ENCODE peak calls at places on chromosomes 11 and 22, in ten cellular contexts. One of them, this sample, is unnamed.

GRCh38 chr11:111843659-111844058 is 27.7 kb downstream of the ALG9 start:
- ATAC-seq in activated T-cell treated with anti-CD3 and anti-CD28 coated beads, Interleukin-2, amount 50 U/mL, for 72 hours: no peak
- ATAC-seq in CD4-positive, CD25-positive, alpha-beta regulatory T cell: no peak
- ATAC-seq in B cell: no peak
- ATAC-seq in activated CD8-positive, alpha-beta memory T cell treated with anti-CD3 and anti-CD28 coated beads, Interleukin-2, amount 10 ng/mL, durations not matched to agents 7 days and 5 days: no peak
- ATAC-seq in activated CD8-positive, alpha-beta T cell treated with anti-CD3 and anti-CD28 coated beads, Interleukin-2, amount 10 ng/mL, durations not matched to agents 7 days and 5 days: no peak
- ATAC-seq in heart left ventricle: no peak
- ATAC-seq in omental fat pad: no peak
- ATAC-seq in body of pancreas: no peak
- ATAC-seq in DND-41: no peak
- ATAC-seq in this sample: no peak

GRCh38 chr11:62579252-62579651 is 5.6 kb upstream of the EEF1G start:
- ATAC-seq in activated T-cell treated with anti-CD3 and anti-CD28 coated beads, Interleukin-2, amount 50 U/mL, for 72 hours: no peak
- ATAC-seq in CD4-positive, CD25-positive, alpha-beta regulatory T cell: no peak
- ATAC-seq in B cell: no peak
- ATAC-seq in activated CD8-positive, alpha-beta memory T cell treated with anti-CD3 and anti-CD28 coated beads, Interleukin-2, amount 10 ng/mL, durations not matched to agents 7 days and 5 days: no peak
- ATAC-seq in activated CD8-positive, alpha-beta T cell treated with anti-CD3 and anti-CD28 coated beads, Interleukin-2, amount 10 ng/mL, durations not matched to agents 7 days and 5 days: no peak
- ATAC-seq in heart left ventricle: no peak
- ATAC-seq in omental fat pad: no peak
- ATAC-seq in body of pancreas: no peak
- ATAC-seq in DND-41: no peak
- ATAC-seq in this sample: no peak

GRCh38 chr11:116733386-116733755 is 39.4 kb downstream of the BUD13 start:
- ATAC-seq in activated T-cell treated with anti-CD3 and anti-CD28 coated beads, Interleukin-2, amount 50 U/mL, for 72 hours: no peak
- ATAC-seq in CD4-positive, CD25-positive, alpha-beta regulatory T cell: no peak
- ATAC-seq in B cell: no peak
- ATAC-seq in activated CD8-positive, alpha-beta memory T cell treated with anti-CD3 and anti-CD28 coated beads, Interleukin-2, amount 10 ng/mL, durations not matched to agents 7 days and 5 days: no peak
- ATAC-seq in activated CD8-positive, alpha-beta T cell treated with anti-CD3 and anti-CD28 coated beads, Interleukin-2, amount 10 ng/mL, durations not matched to agents 7 days and 5 days: no peak
- ATAC-seq in heart left ventricle: no peak
- ATAC-seq in omental fat pad: no peak
- ATAC-seq in body of pancreas: no peak
- ATAC-seq in DND-41: no peak
- ATAC-seq in this sample: peak

GRCh38 chr11:18075444-18075843 is 29.4 kb upstream of the TPH1 start:
- ATAC-seq in activated T-cell treated with anti-CD3 and anti-CD28 coated beads, Interleukin-2, amount 50 U/mL, for 72 hours: no peak
- ATAC-seq in CD4-positive, CD25-positive, alpha-beta regulatory T cell: no peak
- ATAC-seq in B cell: no peak
- ATAC-seq in activated CD8-positive, alpha-beta memory T cell treated with anti-CD3 and anti-CD28 coated beads, Interleukin-2, amount 10 ng/mL, durations not matched to agents 7 days and 5 days: no peak
- ATAC-seq in activated CD8-positive, alpha-beta T cell treated with anti-CD3 and anti-CD28 coated beads, Interleukin-2, amount 10 ng/mL, durations not matched to agents 7 days and 5 days: no peak
- ATAC-seq in heart left ventricle: no peak
- ATAC-seq in omental fat pad: no peak
- ATAC-seq in body of pancreas: no peak
- ATAC-seq in DND-41: no peak
- ATAC-seq in this sample: no peak

GRCh38 chr11:123157995-123158394 is 37.1 kb downstream of the CLMP start:
- ATAC-seq in activated T-cell treated with anti-CD3 and anti-CD28 coated beads, Interleukin-2, amount 50 U/mL, for 72 hours: no peak
- ATAC-seq in CD4-positive, CD25-positive, alpha-beta regulatory T cell: no peak
- ATAC-seq in B cell: no peak
- ATAC-seq in activated CD8-positive, alpha-beta memory T cell treated with anti-CD3 and anti-CD28 coated beads, Interleukin-2, amount 10 ng/mL, durations not matched to agents 7 days and 5 days: no peak
- ATAC-seq in activated CD8-positive, alpha-beta T cell treated with anti-CD3 and anti-CD28 coated beads, Interleukin-2, amount 10 ng/mL, durations not matched to agents 7 days and 5 days: no peak
- ATAC-seq in heart left ventricle: peak
- ATAC-seq in omental fat pad: no peak
- ATAC-seq in body of pancreas: no peak
- ATAC-seq in DND-41: no peak
- ATAC-seq in this sample: no peak

GRCh38 chr22:22408731-22409696 is 99.5 kb downstream of the ZNF280B start:
- ATAC-seq in activated T-cell treated with anti-CD3 and anti-CD28 coated beads, Interleukin-2, amount 50 U/mL, for 72 hours: peak
- ATAC-seq in CD4-positive, CD25-positive, alpha-beta regulatory T cell: no peak
- ATAC-seq in B cell: peak
- ATAC-seq in activated CD8-positive, alpha-beta memory T cell treated with anti-CD3 and anti-CD28 coated beads, Interleukin-2, amount 10 ng/mL, durations not matched to agents 7 days and 5 days: peak
- ATAC-seq in activated CD8-positive, alpha-beta T cell treated with anti-CD3 and anti-CD28 coated beads, Interleukin-2, amount 10 ng/mL, durations not matched to agents 7 days and 5 days: peak
- ATAC-seq in heart left ventricle: peak
- ATAC-seq in omental fat pad: peak
- ATAC-seq in body of pancreas: peak
- ATAC-seq in DND-41: peak
- ATAC-seq in this sample: peak

GRCh38 chr11:31957674-31958073 is 133.2 kb upstream of the RCN1 start:
- ATAC-seq in activated T-cell treated with anti-CD3 and anti-CD28 coated beads, Interleukin-2, amount 50 U/mL, for 72 hours: no peak
- ATAC-seq in CD4-positive, CD25-positive, alpha-beta regulatory T cell: no peak
- ATAC-seq in B cell: no peak
- ATAC-seq in activated CD8-positive, alpha-beta memory T cell treated with anti-CD3 and anti-CD28 coated beads, Interleukin-2, amount 10 ng/mL, durations not matched to agents 7 days and 5 days: no peak
- ATAC-seq in activated CD8-positive, alpha-beta T cell treated with anti-CD3 and anti-CD28 coated beads, Interleukin-2, amount 10 ng/mL, durations not matched to agents 7 days and 5 days: no peak
- ATAC-seq in heart left ventricle: peak
- ATAC-seq in omental fat pad: no peak
- ATAC-seq in body of pancreas: no peak
- ATAC-seq in DND-41: no peak
- ATAC-seq in this sample: no peak

GRCh38 chr22:25154686-25154999 is 45.0 kb upstream of the CRYBB3 start:
- ATAC-seq in activated T-cell treated with anti-CD3 and anti-CD28 coated beads, Interleukin-2, amount 50 U/mL, for 72 hours: no peak
- ATAC-seq in CD4-positive, CD25-positive, alpha-beta regulatory T cell: no peak
- ATAC-seq in B cell: no peak
- ATAC-seq in activated CD8-positive, alpha-beta memory T cell treated with anti-CD3 and anti-CD28 coated beads, Interleukin-2, amount 10 ng/mL, durations not matched to agents 7 days and 5 days: no peak
- ATAC-seq in activated CD8-positive, alpha-beta T cell treated with anti-CD3 and anti-CD28 coated beads, Interleukin-2, amount 10 ng/mL, durations not matched to agents 7 days and 5 days: no peak
- ATAC-seq in heart left ventricle: peak
- ATAC-seq in omental fat pad: no peak
- ATAC-seq in body of pancreas: no peak
- ATAC-seq in DND-41: no peak
- ATAC-seq in this sample: no peak

GRCh38 chr22:46457502-46458488 is 79.6 kb downstream of the CELSR1 start:
- ATAC-seq in activated T-cell treated with anti-CD3 and anti-CD28 coated beads, Interleukin-2, amount 50 U/mL, for 72 hours: no peak
- ATAC-seq in CD4-positive, CD25-positive, alpha-beta regulatory T cell: no peak
- ATAC-seq in B cell: no peak
- ATAC-seq in activated CD8-positive, alpha-beta memory T cell treated with anti-CD3 and anti-CD28 coated beads, Interleukin-2, amount 10 ng/mL, durations not matched to agents 7 days and 5 days: no peak
- ATAC-seq in activated CD8-positive, alpha-beta T cell treated with anti-CD3 and anti-CD28 coated beads, Interleukin-2, amount 10 ng/mL, durations not matched to agents 7 days and 5 days: no peak
- ATAC-seq in heart left ventricle: no peak
- ATAC-seq in omental fat pad: no peak
- ATAC-seq in body of pancreas: no peak
- ATAC-seq in DND-41: no peak
- ATAC-seq in this sample: no peak

GRCh38 chr11:64373598-64373974 is 14.6 kb downstream of the RPS6KA4 start:
- ATAC-seq in activated T-cell treated with anti-CD3 and anti-CD28 coated beads, Interleukin-2, amount 50 U/mL, for 72 hours: no peak
- ATAC-seq in CD4-positive, CD25-positive, alpha-beta regulatory T cell: no peak
- ATAC-seq in B cell: no peak
- ATAC-seq in activated CD8-positive, alpha-beta memory T cell treated with anti-CD3 and anti-CD28 coated beads, Interleukin-2, amount 10 ng/mL, durations not matched to agents 7 days and 5 days: no peak
- ATAC-seq in activated CD8-positive, alpha-beta T cell treated with anti-CD3 and anti-CD28 coated beads, Interleukin-2, amount 10 ng/mL, durations not matched to agents 7 days and 5 days: no peak
- ATAC-seq in heart left ventricle: no peak
- ATAC-seq in omental fat pad: no peak
- ATAC-seq in body of pancreas: no peak
- ATAC-seq in DND-41: no peak
- ATAC-seq in this sample: no peak

GRCh38 chr11:86021390-86021789 is 47.5 kb downstream of the PICALM start:
- ATAC-seq in activated T-cell treated with anti-CD3 and anti-CD28 coated beads, Interleukin-2, amount 50 U/mL, for 72 hours: peak
- ATAC-seq in CD4-positive, CD25-positive, alpha-beta regulatory T cell: no peak
- ATAC-seq in B cell: no peak
- ATAC-seq in activated CD8-positive, alpha-beta memory T cell treated with anti-CD3 and anti-CD28 coated beads, Interleukin-2, amount 10 ng/mL, durations not matched to agents 7 days and 5 days: peak
- ATAC-seq in activated CD8-positive, alpha-beta T cell treated with anti-CD3 and anti-CD28 coated beads, Interleukin-2, amount 10 ng/mL, durations not matched to agents 7 days and 5 days: no peak
- ATAC-seq in heart left ventricle: no peak
- ATAC-seq in omental fat pad: no peak
- ATAC-seq in body of pancreas: no peak
- ATAC-seq in DND-41: no peak
- ATAC-seq in this sample: peak

GRCh38 chr11:60767388-60767811 is 10.7 kb downstream of the MS4A15 start:
- ATAC-seq in activated T-cell treated with anti-CD3 and anti-CD28 coated beads, Interleukin-2, amount 50 U/mL, for 72 hours: peak
- ATAC-seq in CD4-positive, CD25-positive, alpha-beta regulatory T cell: no peak
- ATAC-seq in B cell: no peak
- ATAC-seq in activated CD8-positive, alpha-beta memory T cell treated with anti-CD3 and anti-CD28 coated beads, Interleukin-2, amount 10 ng/mL, durations not matched to agents 7 days and 5 days: peak
- ATAC-seq in activated CD8-positive, alpha-beta T cell treated with anti-CD3 and anti-CD28 coated beads, Interleukin-2, amount 10 ng/mL, durations not matched to agents 7 days and 5 days: no peak
- ATAC-seq in heart left ventricle: peak
- ATAC-seq in omental fat pad: no peak
- ATAC-seq in body of pancreas: no peak
- ATAC-seq in DND-41: no peak
- ATAC-seq in this sample: no peak

GRCh38 chr22:47027766-47028165 is 265.3 kb downstream of the TBC1D22A start:
- ATAC-seq in activated T-cell treated with anti-CD3 and anti-CD28 coated beads, Interleukin-2, amount 50 U/mL, for 72 hours: no peak
- ATAC-seq in CD4-positive, CD25-positive, alpha-beta regulatory T cell: no peak
- ATAC-seq in B cell: no peak
- ATAC-seq in activated CD8-positive, alpha-beta memory T cell treated with anti-CD3 and anti-CD28 coated beads, Interleukin-2, amount 10 ng/mL, durations not matched to agents 7 days and 5 days: no peak
- ATAC-seq in activated CD8-positive, alpha-beta T cell treated with anti-CD3 and anti-CD28 coated beads, Interleukin-2, amount 10 ng/mL, durations not matched to agents 7 days and 5 days: no peak
- ATAC-seq in heart left ventricle: no peak
- ATAC-seq in omental fat pad: no peak
- ATAC-seq in body of pancreas: no peak
- ATAC-seq in DND-41: no peak
- ATAC-seq in this sample: no peak

GRCh38 chr11:111526501-111526900 is 11.9 kb downstream of the HOATZ start:
- ATAC-seq in activated T-cell treated with anti-CD3 and anti-CD28 coated beads, Interleukin-2, amount 50 U/mL, for 72 hours: peak
- ATAC-seq in CD4-positive, CD25-positive, alpha-beta regulatory T cell: peak
- ATAC-seq in B cell: no peak
- ATAC-seq in activated CD8-positive, alpha-beta memory T cell treated with anti-CD3 and anti-CD28 coated beads, Interleukin-2, amount 10 ng/mL, durations not matched to agents 7 days and 5 days: peak
- ATAC-seq in activated CD8-positive, alpha-beta T cell treated with anti-CD3 and anti-CD28 coated beads, Interleukin-2, amount 10 ng/mL, durations not matched to agents 7 days and 5 days: peak
- ATAC-seq in heart left ventricle: no peak
- ATAC-seq in omental fat pad: no peak
- ATAC-seq in body of pancreas: no peak
- ATAC-seq in DND-41: no peak
- ATAC-seq in this sample: peak